ENCODE peak calls at places on chromosomes 16 and 17, in five cellular contexts. O is CD4-positive, alpha-beta T cell; S is foreskin fibroblast; A is heart left ventricle; E is uterus. P is an unnamed sample.

GRCh38 chr17:44203731-44204452 is 4.2 kb upstream of the ATXN7L3 start:
- DNase-seq in O (peak), S (no peak), A (no peak), E (no peak), P (no peak)

GRCh38 chr16:26598061-26598460 is 468.7 kb upstream of the C16orf82 start:
- DNase-seq in O (peak), S (no peak), A (no peak), E (no peak), P (no peak)

GRCh38 chr16:637081-638018 is 1.2 kb upstream of the METTL26 start:
- DNase-seq in O (peak), S (peak), A (peak), E (peak), P (peak)

GRCh38 chr17:43540821-43541674 is 5.1 kb downstream of the ETV4 start:
- DNase-seq in O (no peak), S (no peak), A (peak), E (no peak), P (no peak)

GRCh38 chr16:87674405-87674804 is 72.1 kb downstream of the JPH3 start:
- DNase-seq in O (no peak), S (no peak), A (no peak), E (no peak), P (no peak)

GRCh38 chr16:68427649-68428303 is 20.5 kb downstream of the SMPD3 start:
- DNase-seq in O (no peak), S (no peak), A (no peak), E (no peak), P (no peak)

GRCh38 chr16:87819282-87819681 is 50.0 kb downstream of the SLC7A5 start:
- DNase-seq in O (no peak), S (no peak), A (no peak), E (no peak), P (no peak)

GRCh38 chr16:85328665-85329058 is 216.4 kb upstream of the CIBAR2 start:
- DNase-seq in O (no peak), S (no peak), A (no peak), E (no peak), P (no peak)

GRCh38 chr16:56637814-56638750 is at the start of gene MT1A:
- DNase-seq in O (no peak), S (peak), A (peak), E (peak), P (peak)

GRCh38 chr16:56347166-56347565 is 78.2 kb downstream of the AMFR start:
- DNase-seq in O (no peak), S (no peak), A (no peak), E (no peak), P (peak)

GRCh38 chr17:68993112-68993511 is 37.9 kb upstream of the ABCA8 start:
- DNase-seq in O (no peak), S (peak), A (no peak), E (no peak), P (no peak)

GRCh38 chr17:78166416-78166815 is 2.0 kb upstream of the SYNGR2 start:
- DNase-seq in O (no peak), S (no peak), A (no peak), E (no peak), P (no peak)

GRCh38 chr17:14004927-14005630 is 64.2 kb upstream of the COX10 start:
- DNase-seq in O (no peak), S (no peak), A (no peak), E (no peak), P (no peak)

GRCh38 chr16:57262841-57263584 is 18.0 kb downstream of the ARL2BP start:
- DNase-seq in O (no peak), S (no peak), A (no peak), E (no peak), P (no peak)

GRCh38 chr17:36545093-36545464 is 360 bp downstream of the GGNBP2 start:
- DNase-seq in O (no peak), S (no peak), A (no peak), E (no peak), P (peak)

GRCh38 chr16:66304151-66304550 is 62.3 kb upstream of the CDH5 start:
- DNase-seq in O (no peak), S (no peak), A (no peak), E (no peak), P (peak)

GRCh38 chr17:58996968-58997367 is 109.7 kb downstream of the TRIM37 start:
- DNase-seq in O (no peak), S (no peak), A (no peak), E (no peak), P (no peak)

GRCh38 chr17:76382305-76382802 is 2.1 kb upstream of the SPHK1 start:
- DNase-seq in O (no peak), S (peak), A (no peak), E (no peak), P (no peak)

GRCh38 chr17:76382803-76383644 is 1.4 kb upstream of the SPHK1 start:
- DNase-seq in O (peak), S (peak), A (peak), E (no peak), P (peak)

GRCh38 chr17:76384222-76384986 is at the start of gene SPHK1:
- DNase-seq in O (peak), S (peak), A (peak), E (peak), P (peak)

GRCh38 chr17:76384987-76385891 is 830 bp downstream of the SPHK1 start:
- DNase-seq in O (no peak), S (peak), A (peak), E (peak), P (no peak)

GRCh38 chr17:76383645-76384221 is 676 bp upstream of the SPHK1 start:
- DNase-seq in O (peak), S (peak), A (peak), E (peak), P (no peak)
- TF ChIP-seq CTCF in O (no peak), S (peak), A (no peak), E (peak), P (peak)

DNA sequence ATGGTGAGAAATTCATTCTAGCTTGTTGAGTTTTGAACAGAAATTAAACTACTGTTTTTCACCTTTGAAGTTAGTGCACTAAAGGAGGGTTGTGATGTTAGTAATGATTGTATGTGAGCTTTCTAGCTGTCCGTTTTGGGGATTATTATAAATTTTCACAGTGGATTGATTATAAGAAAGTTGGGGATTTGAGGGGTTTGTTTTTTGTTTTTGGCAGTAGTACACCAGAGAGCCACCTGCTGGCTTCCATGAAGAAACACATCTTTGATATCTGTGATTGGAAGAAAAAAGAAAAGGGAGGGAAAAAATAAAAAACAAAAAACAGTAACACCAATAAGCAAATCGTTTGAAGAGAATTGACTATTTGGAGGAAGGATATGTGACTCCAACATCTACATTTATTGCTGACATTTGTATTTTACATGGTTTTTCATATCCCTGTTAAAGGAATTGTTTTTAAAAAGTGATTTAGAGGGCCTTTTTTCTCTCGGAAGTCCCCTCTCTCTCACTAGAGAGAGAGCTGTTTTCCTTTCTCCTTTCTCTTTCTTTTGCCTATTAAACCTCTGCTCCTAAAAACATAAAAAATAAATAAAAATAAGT is 1469.5 kb upstream of the GOT2 start:
- DNase-seq in O (no peak), S (peak), A (no peak), E (no peak), P (no peak)
- TF ChIP-seq CTCF in O (no peak), S (peak), A (peak), E (no peak), P (peak)

GRCh38 chr17:2122641-2123302 is 67.9 kb downstream of the HIC1 start:
- DNase-seq in O (no peak), S (no peak), A (peak), E (peak), P (peak)
- TF ChIP-seq CTCF in O (no peak), S (no peak), A (no peak), E (peak), P (peak)

GRCh38 chr17:48066656-48067055 is 18.5 kb downstream of the NFE2L1 start:
- DNase-seq in O (no peak), S (no peak), A (no peak), E (no peak), P (no peak)
- TF ChIP-seq CTCF in O (no peak), S (no peak), A (no peak), E (no peak), P (no peak)

DNA sequence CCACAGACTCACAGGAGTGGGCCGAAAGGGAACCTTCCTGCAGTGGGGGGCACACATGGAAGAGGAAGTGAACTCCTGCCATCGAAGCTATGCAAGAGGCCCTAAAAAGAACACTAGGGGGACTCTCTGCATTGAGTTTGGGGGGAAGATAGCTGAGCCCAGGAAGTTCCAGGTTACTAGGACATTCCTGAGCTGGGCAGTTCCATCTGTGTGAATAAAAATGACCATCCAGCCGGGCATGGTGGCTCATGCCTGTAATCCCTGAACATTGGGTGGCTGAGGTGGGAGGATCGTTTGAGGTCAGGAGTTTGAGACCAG is 211.8 kb downstream of the ZNF423 start:
- DNase-seq in O (no peak), S (peak), A (no peak), E (no peak), P (no peak)
- TF ChIP-seq CTCF in O (no peak), S (peak), A (no peak), E (peak), P (no peak)

GRCh38 chr17:71467719-71468118 is 653.1 kb upstream of the SOX9 start:
- DNase-seq in O (no peak), S (no peak), A (no peak), E (no peak), P (no peak)

GRCh38 chr17:71470062-71470461 is 650.8 kb upstream of the SOX9 start:
- DNase-seq in O (no peak), S (no peak), A (no peak), E (no peak), P (no peak)

GRCh38 chr17:71472809-71473789 is 647.7 kb upstream of the SOX9 start:
- DNase-seq in O (no peak), S (peak), A (no peak), E (no peak), P (no peak)
- TF ChIP-seq CTCF in O (no peak), S (peak), A (peak), E (no peak), P (peak)

GRCh38 chr17:28317099-28317964 is 1.7 kb upstream of the TMEM97 start:
- DNase-seq in O (no peak), S (no peak), A (no peak), E (no peak), P (no peak)

GRCh38 chr17:28315846-28316705 is 2.9 kb upstream of the TMEM97 start:
- DNase-seq in O (no peak), S (no peak), A (no peak), E (no peak), P (no peak)

GRCh38 chr17:28320215-28321061 is 1.4 kb downstream of the TMEM97 start:
- DNase-seq in O (no peak), S (no peak), A (no peak), E (no peak), P (no peak)

GRCh38 chr17:28317965-28318758 is 838 bp upstream of the TMEM97 start:
- DNase-seq in O (no peak), S (no peak), A (no peak), E (no peak), P (no peak)

DNA sequence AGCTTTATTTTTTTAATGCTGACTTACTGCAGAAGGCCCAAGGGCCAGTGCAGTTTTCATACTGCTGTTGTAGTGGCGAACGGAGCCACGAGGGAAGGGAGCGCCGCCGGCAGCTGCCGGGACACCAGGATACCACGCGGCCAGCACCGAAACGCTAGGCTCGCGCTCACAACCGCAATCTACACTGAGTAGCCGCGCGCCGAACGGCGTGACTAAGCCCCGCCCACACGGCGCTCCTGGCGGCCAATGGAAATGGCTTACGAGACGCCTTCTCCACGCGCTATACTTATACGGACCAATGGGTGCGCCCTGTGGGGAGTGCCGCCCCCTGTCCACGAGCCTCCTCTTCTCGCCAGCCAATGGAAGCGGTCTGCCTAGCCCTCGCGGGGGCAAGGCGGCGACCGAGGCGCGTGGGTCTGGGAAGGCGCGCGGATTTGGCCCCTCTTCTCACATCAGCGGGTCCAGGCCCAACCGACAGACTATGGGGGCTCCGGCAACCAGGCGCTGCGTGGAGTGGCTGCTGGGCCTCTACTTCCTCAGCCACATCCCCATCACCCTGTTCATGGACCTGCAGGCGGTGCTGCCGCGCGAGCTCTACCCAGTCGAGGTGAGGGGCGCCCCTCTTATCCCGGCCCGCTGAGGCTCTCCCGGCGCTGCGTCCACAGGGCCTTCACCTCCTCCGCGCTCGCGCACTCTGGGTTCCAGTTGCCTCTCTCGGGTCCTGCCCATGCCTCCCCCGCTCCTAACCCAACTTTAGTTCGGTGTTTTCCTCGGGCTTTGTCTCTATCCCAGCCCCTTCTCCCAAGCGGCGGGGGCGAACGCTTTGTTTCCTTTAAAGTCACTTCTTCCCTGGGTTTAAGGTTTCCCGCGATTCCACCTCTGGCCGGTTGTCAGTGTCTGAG is at the start of gene TMEM97:
- DNase-seq in O (peak), S (peak), A (peak), E (peak), P (peak)
- TF ChIP-seq CTCF in O (no peak), S (peak), A (no peak), E (peak), P (peak)

GRCh38 chr17:35089846-35090193 is 26.3 kb upstream of the RFFL start:
- DNase-seq in O (peak), S (peak), A (no peak), E (no peak), P (no peak)
- TF ChIP-seq CTCF in O (no peak), S (no peak), A (no peak), E (no peak), P (no peak)

DNA sequence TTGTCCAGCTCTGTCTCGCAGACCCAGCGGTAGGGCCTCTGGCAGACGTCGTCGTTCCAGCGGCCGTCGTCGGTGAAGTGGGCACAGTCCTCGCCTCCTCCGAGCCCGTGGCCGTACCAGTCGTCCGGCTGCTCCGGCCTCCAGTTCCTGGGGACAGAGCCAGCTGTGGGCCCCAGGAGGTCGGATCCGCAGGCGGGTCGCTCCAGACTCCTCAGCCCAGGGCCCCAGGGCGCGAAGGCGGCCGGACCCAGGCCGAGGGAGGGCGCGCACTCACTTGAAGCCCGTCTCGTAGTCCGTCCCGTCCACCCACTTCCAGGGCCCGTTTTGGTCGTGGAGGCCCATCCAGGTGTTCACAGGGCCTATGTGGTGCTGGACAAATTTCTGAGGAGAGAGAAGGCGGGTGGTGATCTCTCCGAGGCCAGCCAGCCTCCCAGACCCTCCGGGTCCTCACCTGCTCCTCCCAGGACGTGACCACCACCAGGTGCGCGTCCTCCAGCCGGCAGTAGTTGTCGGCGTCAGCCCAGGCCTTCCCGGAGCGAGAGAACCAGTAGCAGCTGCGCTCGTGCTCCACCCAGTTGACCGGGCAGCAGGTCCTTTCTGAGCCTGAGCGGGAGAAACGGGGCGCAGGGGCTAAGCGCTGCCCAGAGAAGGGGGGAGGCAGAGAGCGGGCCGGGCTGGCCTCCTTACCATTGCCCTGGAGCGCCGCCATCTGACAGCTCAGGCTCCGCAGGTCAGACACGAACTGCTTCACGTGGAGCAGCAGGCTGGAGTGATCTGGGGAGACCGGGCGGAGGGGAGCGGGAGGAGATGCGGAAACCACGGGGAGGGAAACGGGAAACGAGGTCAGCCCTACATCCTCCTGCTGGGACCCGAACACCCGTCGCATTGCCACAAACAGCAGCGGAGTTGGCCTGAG is 5.2 kb downstream of the ASGR1 start:
- DNase-seq in O (peak), S (no peak), A (peak), E (no peak), P (peak)
- TF ChIP-seq CTCF in O (no peak), S (no peak), A (no peak), E (no peak), P (peak)

GRCh38 chr17:50476545-50477315 is 1.9 kb upstream of the RSAD1 start:
- DNase-seq in O (no peak), S (no peak), A (no peak), E (no peak), P (peak)

GRCh38 chr17:50480142-50480764 is 1.6 kb downstream of the RSAD1 start:
- DNase-seq in O (no peak), S (no peak), A (no peak), E (no peak), P (no peak)

GRCh38 chr17:50478391-50479361 is at the start of gene RSAD1:
- DNase-seq in O (peak), S (peak), A (peak), E (peak), P (peak)

GRCh38 chr17:50479522-50480141 is 972 bp downstream of the RSAD1 start:
- DNase-seq in O (peak), S (peak), A (peak), E (peak), P (peak)

GRCh38 chr17:50477976-50478375 is 684 bp upstream of the RSAD1 start:
- DNase-seq in O (no peak), S (no peak), A (no peak), E (no peak), P (no peak)
- TF ChIP-seq CTCF in O (no peak), S (no peak), A (no peak), E (no peak), P (no peak)

P was measured in right lobe of liver.